ENCODE peak calls at places on chromosomes 11 and 22, in six cellular contexts. One of them, this sample, is unnamed. For H3K4me1, the result is how much of the 10 kb centered on the place peaks cover.

GRCh38 chr22:37464181-37464580 is 22.0 kb downstream of the MFNG start:
- DNase-seq in mucosa of descending colon: no peak
- DNase-seq in Caco-2: no peak
- DNase-seq in PC-3: no peak
- DNase-seq in GM23248: no peak
- DNase-seq in OCI-LY7: peak
- DNase-seq in this sample: no peak

GRCh38 chr22:32020117-32020516 is 22.9 kb upstream of the SLC5A1 start:
- DNase-seq in mucosa of descending colon: no peak
- DNase-seq in Caco-2: no peak
- DNase-seq in PC-3: peak
- DNase-seq in GM23248: peak
- DNase-seq in OCI-LY7: no peak
- DNase-seq in this sample: peak

GRCh38 chr22:45424241-45424731 is 10.8 kb downstream of the RIBC2 start:
- DNase-seq in mucosa of descending colon: no peak
- DNase-seq in Caco-2: no peak
- DNase-seq in PC-3: no peak
- DNase-seq in GM23248: no peak
- DNase-seq in OCI-LY7: no peak
- DNase-seq in this sample: no peak

GRCh38 chr11:72239296-72239848 is 4.6 kb downstream of the PHOX2A start:
- DNase-seq in mucosa of descending colon: peak
- DNase-seq in Caco-2: no peak
- DNase-seq in PC-3: peak
- DNase-seq in GM23248: peak
- DNase-seq in OCI-LY7: no peak
- DNase-seq in this sample: peak

GRCh38 chr11:45677811-45678515 is 12.5 kb upstream of the CHST1 start:
- DNase-seq in mucosa of descending colon: no peak
- DNase-seq in Caco-2: no peak
- DNase-seq in PC-3: no peak
- DNase-seq in GM23248: no peak
- DNase-seq in OCI-LY7: no peak
- DNase-seq in this sample: no peak

GRCh38 chr11:45771194-45771941 is 33.6 kb upstream of the SLC35C1 start:
- DNase-seq in mucosa of descending colon: peak
- DNase-seq in Caco-2: peak
- DNase-seq in PC-3: peak
- DNase-seq in GM23248: peak
- DNase-seq in OCI-LY7: peak
- DNase-seq in this sample: peak

GRCh38 chr22:23681026-23681809 is 9.6 kb upstream of the RGL4 start:
- DNase-seq in mucosa of descending colon: no peak
- DNase-seq in Caco-2: no peak
- DNase-seq in PC-3: no peak
- DNase-seq in GM23248: no peak
- DNase-seq in OCI-LY7: no peak
- DNase-seq in this sample: no peak

GRCh38 chr22:38830026-38830844 is 13.6 kb downstream of the NPTXR start:
- DNase-seq in mucosa of descending colon: no peak
- DNase-seq in Caco-2: no peak
- DNase-seq in PC-3: no peak
- DNase-seq in GM23248: no peak
- DNase-seq in OCI-LY7: no peak
- DNase-seq in this sample: no peak

GRCh38 chr11:36333897-36334296 is 37.8 kb downstream of the PRR5L start:
- DNase-seq in mucosa of descending colon: no peak
- DNase-seq in Caco-2: peak
- DNase-seq in PC-3: peak
- DNase-seq in GM23248: peak
- DNase-seq in OCI-LY7: peak
- DNase-seq in this sample: peak

GRCh38 chr22:43533656-43534428 is 122.0 kb downstream of the MPPED1 start:
- DNase-seq in mucosa of descending colon: no peak
- DNase-seq in Caco-2: no peak
- DNase-seq in PC-3: no peak
- DNase-seq in GM23248: no peak
- DNase-seq in OCI-LY7: no peak
- DNase-seq in this sample: no peak

GRCh38 chr22:43433904-43434600 is 22.2 kb downstream of the MPPED1 start:
- DNase-seq in mucosa of descending colon: no peak
- DNase-seq in Caco-2: no peak
- DNase-seq in PC-3: no peak
- DNase-seq in GM23248: no peak
- DNase-seq in OCI-LY7: no peak
- DNase-seq in this sample: no peak

GRCh38 chr11:1826552-1827094 is 8.2 kb upstream of the SYT8 start:
- DNase-seq in mucosa of descending colon: peak
- DNase-seq in Caco-2: no peak
- DNase-seq in PC-3: peak
- DNase-seq in GM23248: peak
- DNase-seq in OCI-LY7: peak
- DNase-seq in this sample: peak

GRCh38 chr11:85394288-85394687 is 232.9 kb downstream of the DLG2 start:
- DNase-seq in mucosa of descending colon: no peak
- DNase-seq in Caco-2: no peak
- DNase-seq in PC-3: no peak
- DNase-seq in GM23248: no peak
- DNase-seq in OCI-LY7: no peak
- DNase-seq in this sample: no peak

GRCh38 chr11:84800755-84801346 is 826.3 kb downstream of the DLG2 start:
- DNase-seq in mucosa of descending colon: peak
- DNase-seq in Caco-2: peak
- DNase-seq in PC-3: peak
- DNase-seq in GM23248: peak
- DNase-seq in OCI-LY7: no peak
- DNase-seq in this sample: peak

GRCh38 chr22:49203863-49204598 is 623.6 kb downstream of the BRD1 start:
- DNase-seq in mucosa of descending colon: no peak
- DNase-seq in Caco-2: no peak
- DNase-seq in PC-3: no peak
- DNase-seq in GM23248: no peak
- DNase-seq in OCI-LY7: no peak
- DNase-seq in this sample: no peak

GRCh38 chr11:102780491-102780918 is at the start of gene MMP10:
- DNase-seq in mucosa of descending colon: no peak
- DNase-seq in Caco-2: peak
- DNase-seq in PC-3: peak
- DNase-seq in GM23248: peak
- DNase-seq in OCI-LY7: no peak
- DNase-seq in this sample: peak

GRCh38 chr11:120024046-120024445 is 113.9 kb downstream of the TRIM29 start:
- DNase-seq in mucosa of descending colon: no peak
- DNase-seq in Caco-2: no peak
- DNase-seq in PC-3: no peak
- DNase-seq in GM23248: no peak
- DNase-seq in OCI-LY7: no peak
- DNase-seq in this sample: no peak

GRCh38 chr11:14235701-14236100 is 123.3 kb downstream of the RRAS2 start:
- DNase-seq in mucosa of descending colon: no peak
- DNase-seq in Caco-2: no peak
- DNase-seq in PC-3: no peak
- DNase-seq in GM23248: no peak
- DNase-seq in OCI-LY7: no peak
- DNase-seq in this sample: no peak

GRCh38 chr11:12149672-12150225 is 39.4 kb downstream of the MICAL2 start:
- DNase-seq in mucosa of descending colon: no peak
- DNase-seq in Caco-2: no peak
- DNase-seq in PC-3: no peak
- DNase-seq in GM23248: no peak
- DNase-seq in OCI-LY7: no peak
- DNase-seq in this sample: no peak

GRCh38 chr11:58513747-58514367 is 6.0 kb upstream of the OR5B21 start:
- DNase-seq in mucosa of descending colon: peak
- DNase-seq in Caco-2: peak
- DNase-seq in PC-3: peak
- DNase-seq in GM23248: peak
- DNase-seq in OCI-LY7: peak
- DNase-seq in this sample: peak

GRCh38 chr11:74437441-74437840 is 29.9 kb downstream of the KCNE3 start:
- DNase-seq in mucosa of descending colon: no peak
- DNase-seq in Caco-2: no peak
- DNase-seq in PC-3: peak
- DNase-seq in GM23248: peak
- DNase-seq in OCI-LY7: no peak
- DNase-seq in this sample: no peak

GRCh38 chr22:20037419-20037818 is 16.5 kb downstream of the TANGO2 start:
- DNase-seq in mucosa of descending colon: no peak
- DNase-seq in Caco-2: no peak
- DNase-seq in PC-3: no peak
- DNase-seq in GM23248: no peak
- DNase-seq in OCI-LY7: no peak
- DNase-seq in this sample: no peak

GRCh38 chr11:16881766-16882165 is 132.4 kb downstream of the PLEKHA7 start:
- DNase-seq in mucosa of descending colon: no peak
- DNase-seq in Caco-2: no peak
- DNase-seq in PC-3: no peak
- DNase-seq in GM23248: no peak
- DNase-seq in OCI-LY7: no peak
- DNase-seq in this sample: no peak

GRCh38 chr22:44620129-44620840 is 81.7 kb upstream of the PRR5 start:
- DNase-seq in mucosa of descending colon: peak
- DNase-seq in Caco-2: peak
- DNase-seq in PC-3: peak
- DNase-seq in GM23248: peak
- DNase-seq in OCI-LY7: peak
- DNase-seq in this sample: peak

DNA sequence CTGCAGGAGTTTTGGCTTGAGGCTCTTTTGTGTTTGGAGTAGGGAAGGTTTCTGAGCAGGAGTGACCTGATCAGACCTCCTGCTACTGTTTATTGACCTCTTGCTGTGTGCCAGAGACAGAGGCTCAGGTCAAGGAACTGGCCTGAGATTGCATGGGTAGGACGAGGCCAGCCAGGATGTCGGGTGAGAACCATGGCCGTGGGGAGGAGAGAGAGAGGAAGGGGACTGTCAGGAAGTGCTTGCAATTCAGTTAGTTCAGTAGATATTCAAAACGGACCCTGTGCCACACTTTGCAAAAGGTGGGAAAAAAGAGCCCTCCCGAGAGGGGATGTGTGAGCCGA is 14.0 kb downstream of the TBC1D22A start:
- DNase-seq in mucosa of descending colon: no peak
- DNase-seq in Caco-2: no peak
- DNase-seq in PC-3: no peak
- DNase-seq in GM23248: no peak
- DNase-seq in OCI-LY7: peak
- DNase-seq in this sample: no peak
- H3K4me1 ChIP-seq in mucosa of descending colon: under half
- H3K4me1 ChIP-seq in Caco-2: under half
- H3K4me1 ChIP-seq in PC-3: under half
- H3K4me1 ChIP-seq in GM23248: under half
- H3K4me1 ChIP-seq in OCI-LY7: half or more
- H3K4me1 ChIP-seq in this sample: under half

GRCh38 chr11:65491614-65492386 is 7.0 kb upstream of the MALAT1 start:
- DNase-seq in mucosa of descending colon: peak
- DNase-seq in Caco-2: no peak
- DNase-seq in PC-3: peak
- DNase-seq in GM23248: peak
- DNase-seq in OCI-LY7: peak
- DNase-seq in this sample: peak
- H3K4me1 ChIP-seq in mucosa of descending colon: half or more
- H3K4me1 ChIP-seq in Caco-2: half or more
- H3K4me1 ChIP-seq in PC-3: half or more
- H3K4me1 ChIP-seq in GM23248: half or more
- H3K4me1 ChIP-seq in OCI-LY7: half or more
- H3K4me1 ChIP-seq in this sample: half or more

GRCh38 chr11:69053169-69053477 is 4.4 kb downstream of the TPCN2 start:
- DNase-seq in mucosa of descending colon: no peak
- DNase-seq in Caco-2: no peak
- DNase-seq in PC-3: no peak
- DNase-seq in GM23248: no peak
- DNase-seq in OCI-LY7: no peak
- DNase-seq in this sample: no peak
- H3K4me1 ChIP-seq in mucosa of descending colon: under half
- H3K4me1 ChIP-seq in Caco-2: under half
- H3K4me1 ChIP-seq in PC-3: under half
- H3K4me1 ChIP-seq in GM23248: under half
- H3K4me1 ChIP-seq in OCI-LY7: half or more
- H3K4me1 ChIP-seq in this sample: under half

DNA sequence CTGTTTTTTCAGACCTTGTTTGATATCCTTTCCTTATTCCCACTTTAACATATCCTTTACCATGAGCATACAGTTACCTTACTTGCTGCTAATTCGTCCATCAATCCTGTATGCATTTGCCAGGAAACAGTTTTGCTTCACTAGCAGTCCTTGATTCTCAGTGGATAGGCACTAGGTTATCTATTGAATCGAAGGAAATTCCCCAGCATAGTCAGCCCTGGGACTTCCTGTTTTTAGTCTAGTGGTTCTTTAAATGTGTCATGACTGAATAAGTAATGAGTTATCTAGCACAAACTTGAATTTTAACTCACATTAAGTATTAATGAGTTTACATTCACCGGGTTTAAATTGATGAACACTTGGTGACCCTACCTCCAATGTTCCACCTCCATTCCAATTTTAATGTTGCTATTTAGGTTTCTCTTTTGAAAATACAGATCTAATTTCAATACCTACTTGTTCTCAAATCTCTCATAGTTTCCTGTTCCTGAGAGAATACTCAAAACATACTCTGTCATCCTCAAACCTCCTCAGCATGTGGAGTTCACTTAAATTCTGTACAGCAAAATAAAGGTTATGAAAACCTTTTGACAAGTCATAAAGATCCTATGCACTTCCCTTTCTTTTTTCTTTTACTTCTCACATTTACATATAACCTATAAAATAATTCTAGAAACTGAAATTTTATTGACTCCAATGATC is 1375.1 kb upstream of the TENM4 start:
- DNase-seq in mucosa of descending colon: no peak
- DNase-seq in Caco-2: no peak
- DNase-seq in PC-3: peak
- DNase-seq in GM23248: no peak
- DNase-seq in OCI-LY7: no peak
- DNase-seq in this sample: no peak
- H3K4me1 ChIP-seq in mucosa of descending colon: under half
- H3K4me1 ChIP-seq in Caco-2: under half
- H3K4me1 ChIP-seq in PC-3: under half
- H3K4me1 ChIP-seq in GM23248: under half
- H3K4me1 ChIP-seq in OCI-LY7: under half
- H3K4me1 ChIP-seq in this sample: under half

DNA sequence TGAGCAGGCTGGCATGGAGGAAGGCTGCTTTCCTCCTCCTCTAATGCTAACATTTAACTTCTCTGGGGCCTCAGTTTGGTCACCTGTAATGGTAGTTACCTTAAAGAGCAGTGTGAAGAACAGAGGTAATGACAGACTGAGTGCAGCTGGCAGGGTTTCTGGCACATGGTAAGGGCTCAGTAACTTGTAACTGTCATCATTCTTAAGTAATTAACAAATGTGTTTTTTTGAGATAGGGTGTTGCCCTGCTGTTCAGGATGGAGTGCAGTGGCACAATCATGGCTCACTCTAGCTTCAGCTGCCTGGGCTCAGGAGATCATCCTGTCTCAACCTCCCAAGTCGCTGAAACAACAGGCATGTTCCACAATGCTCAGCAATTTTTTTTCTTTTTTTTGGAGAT is 242.0 kb upstream of the SYN3 start:
- DNase-seq in mucosa of descending colon: no peak
- DNase-seq in Caco-2: no peak
- DNase-seq in PC-3: no peak
- DNase-seq in GM23248: no peak
- DNase-seq in OCI-LY7: peak
- DNase-seq in this sample: no peak
- H3K4me1 ChIP-seq in mucosa of descending colon: under half
- H3K4me1 ChIP-seq in Caco-2: under half
- H3K4me1 ChIP-seq in PC-3: under half
- H3K4me1 ChIP-seq in GM23248: under half
- H3K4me1 ChIP-seq in OCI-LY7: half or more
- H3K4me1 ChIP-seq in this sample: under half

GRCh38 chr11:128573674-128574073 is 13.7 kb downstream of the ETS1 start:
- DNase-seq in mucosa of descending colon: no peak
- DNase-seq in Caco-2: no peak
- DNase-seq in PC-3: peak
- DNase-seq in GM23248: no peak
- DNase-seq in OCI-LY7: no peak
- DNase-seq in this sample: no peak
- H3K4me1 ChIP-seq in mucosa of descending colon: under half
- H3K4me1 ChIP-seq in Caco-2: under half
- H3K4me1 ChIP-seq in PC-3: under half
- H3K4me1 ChIP-seq in GM23248: under half
- H3K4me1 ChIP-seq in OCI-LY7: under half
- H3K4me1 ChIP-seq in this sample: under half

This sample was measured in adipocyte.